ENCODE peak calls at places on chromosomes 11 and 22, in ten cellular contexts. V is posterior cingulate gyrus; A is effector memory CD8-positive, alpha-beta T cell; T is activated CD8-positive, alpha-beta memory T cell treated with anti-CD3 and anti-CD28 coated beads, Interleukin-2, amount 50 U/mL, for 48 hours; J is T-helper 9 cell; O is effector memory CD4-positive, alpha-beta T cell; C is fibroblast of the aortic adventitia; X is activated CD4-positive, alpha-beta T cell treated with anti-CD3 and anti-CD28 coated beads, Interleukin-2, amount 50 U/mL, for 1 hour; U is RWPE2; R is lower lobe of right lung. E is an unnamed sample.

GRCh38 chr11:44518968-44519550 is 46.4 kb upstream of the CD82 start:
- DNase-seq in X (no peak), J (no peak), C (no peak), U (no peak), O (no peak), A (no peak), V (no peak), R (no peak), T (no peak), E (no peak)

GRCh38 chr11:67600324-67601029 is 6.3 kb upstream of the NDUFV1 start:
- DNase-seq in C (no peak), R (no peak), A (no peak), X (no peak), V (no peak), J (no peak), U (no peak), O (no peak), T (no peak), E (no peak)

GRCh38 chr22:27386186-27386585 is 415.4 kb downstream of the MN1 start:
- DNase-seq in X (no peak), O (no peak), V (no peak), C (no peak), T (no peak), A (no peak), U (no peak), R (no peak), J (no peak), E (no peak)

GRCh38 chr11:66293352-66293751 is 1.7 kb downstream of the TMEM151A start:
- DNase-seq in A (no peak), J (no peak), T (no peak), C (no peak), U (no peak), X (no peak), V (no peak), O (no peak), R (no peak), E (no peak)

GRCh38 chr11:63448646-63449045 is 42.3 kb downstream of the PLAAT5 start:
- DNase-seq in O (no peak), X (no peak), T (no peak), C (no peak), V (no peak), R (no peak), A (no peak), J (no peak), U (no peak), E (no peak)

GRCh38 chr22:49048591-49048990 is 779.1 kb downstream of the BRD1 start:
- DNase-seq in J (no peak), U (no peak), O (no peak), C (no peak), R (no peak), V (no peak), A (no peak), T (no peak), X (no peak), E (no peak)

GRCh38 chr11:47233989-47234668 is 14.5 kb downstream of the ACP2 start:
- DNase-seq in U (no peak), X (peak), C (peak), V (no peak), O (no peak), R (no peak), T (no peak), A (no peak), J (no peak), E (no peak)

GRCh38 chr11:64844330-64845124 is at the start of gene CDC42BPG:
- DNase-seq in A (peak), V (peak), C (peak), O (peak), J (peak), U (peak), T (peak), X (peak), R (peak), E (peak)

GRCh38 chr11:61281581-61282250 is 13.4 kb downstream of the VWCE start:
- DNase-seq in C (no peak), V (no peak), U (no peak), O (no peak), J (no peak), X (peak), R (no peak), A (no peak), T (peak), E (no peak)

GRCh38 chr11:56103210-56103737 is at the start of gene OR8H2:
- DNase-seq in C (no peak), V (no peak), R (no peak), U (no peak), J (no peak), A (no peak), T (no peak), X (no peak), O (no peak), E (no peak)

GRCh38 chr22:29202231-29203192 is 3.2 kb upstream of the EMID1 start:
- DNase-seq in T (peak), V (no peak), O (peak), A (peak), R (peak), J (peak), U (no peak), C (no peak), X (peak), E (no peak)

GRCh38 chr11:1937616-1938342 is 9.4 kb upstream of the MRPL23 start:
- DNase-seq in U (peak), O (no peak), R (peak), A (no peak), X (no peak), C (no peak), J (no peak), V (no peak), T (no peak), E (no peak)

GRCh38 chr11:1520987-1521349 is 34.4 kb upstream of the MOB2 start:
- DNase-seq in U (no peak), T (no peak), A (no peak), X (no peak), C (no peak), R (no peak), V (no peak), O (no peak), J (no peak), E (no peak)

GRCh38 chr11:1975185-1975584 is 22.5 kb downstream of the H19 start:
- DNase-seq in J (no peak), T (no peak), C (no peak), A (no peak), V (no peak), R (no peak), O (no peak), X (no peak), U (no peak), E (no peak)

GRCh38 chr22:27798526-27799333 is 2.8 kb downstream of the MN1 start:
- DNase-seq in R (no peak), J (no peak), C (peak), T (no peak), A (no peak), O (no peak), U (no peak), X (no peak), V (no peak), E (no peak)

GRCh38 chr11:30595929-30596328 is 9.8 kb upstream of the MPPED2 start:
- DNase-seq in A (no peak), X (no peak), U (no peak), R (no peak), T (no peak), O (no peak), V (no peak), C (no peak), J (no peak), E (no peak)

GRCh38 chr11:12175694-12176241 is 65.4 kb downstream of the MICAL2 start:
- DNase-seq in X (no peak), R (no peak), V (no peak), T (no peak), J (no peak), U (no peak), A (no peak), O (no peak), C (peak), E (no peak)

GRCh38 chr22:50627914-50628542 is at the start of gene ARSA:
- DNase-seq in J (peak), A (peak), R (peak), O (peak), U (peak), V (peak), T (peak), C (peak), X (peak), E (peak)

GRCh38 chr22:20782083-20782482 is 8.2 kb downstream of the SERPIND1 start:
- DNase-seq in J (no peak), O (no peak), R (no peak), C (no peak), T (no peak), X (no peak), U (no peak), V (no peak), A (no peak), E (no peak)

GRCh38 chr11:1749020-1749758 is 1.2 kb downstream of the IFITM10 start:
- DNase-seq in A (no peak), X (no peak), U (peak), J (no peak), V (no peak), T (no peak), R (peak), C (no peak), O (no peak), E (no peak)

GRCh38 chr22:23218053-23218866 is 38.0 kb downstream of the BCR start:
- DNase-seq in J (no peak), V (no peak), A (no peak), O (no peak), T (no peak), X (no peak), R (peak), U (peak), C (no peak), E (no peak)

GRCh38 chr11:1650034-1650917 is 20.7 kb downstream of the KRTAP5-5 start:
- DNase-seq in J (no peak), O (no peak), C (no peak), R (no peak), V (no peak), U (no peak), X (no peak), A (no peak), T (no peak), E (peak)

GRCh38 chr11:117884994-117885393 is 8.5 kb upstream of the FXYD6 start:
- DNase-seq in R (no peak), T (peak), O (no peak), V (no peak), U (no peak), A (no peak), C (peak), J (no peak), X (no peak), E (no peak)

GRCh38 chr22:34135749-34136148 is 215.5 kb upstream of the LARGE1 start:
- DNase-seq in T (no peak), A (no peak), X (no peak), R (no peak), V (no peak), U (no peak), J (no peak), O (no peak), C (no peak), E (no peak)

GRCh38 chr11:88206746-88207145 is 31.5 kb upstream of the RAB38 start:
- DNase-seq in R (no peak), V (no peak), T (no peak), U (no peak), A (no peak), O (no peak), C (peak), J (no peak), X (no peak), E (no peak)

GRCh38 chr11:1232328-1233321 is 9.8 kb downstream of the MUC5B start:
- DNase-seq in C (no peak), X (no peak), A (no peak), O (no peak), V (no peak), T (no peak), R (peak), U (peak), J (no peak), E (no peak)